ENCODE peak calls at places on chromosomes 6 and 20, in six cellular contexts. W, H, C, M, D and Y are unnamed samples.

GRCh38 chr6:144678844-144679243 is 393.7 kb downstream of the UTRN start:
- DNase-seq in W (no peak), H (no peak), C (peak), M (no peak), D (no peak), Y (no peak)

GRCh38 chr6:52994031-52994788 is 874 bp downstream of the GSTA4 start:
- DNase-seq in W (peak), H (no peak), C (peak), M (no peak), D (no peak), Y (peak)

GRCh38 chr6:90293319-90293937 is 3.2 kb downstream of the BACH2 start:
- DNase-seq in W (no peak), H (no peak), C (peak), M (no peak), D (no peak), Y (no peak)

GRCh38 chr6:32838114-32838958 is at the start of gene TAP2:
- DNase-seq in W (peak), H (peak), C (peak), M (peak), D (peak), Y (peak)

GRCh38 chr6:35601331-35602132 is 87.2 kb downstream of the FKBP5 start:
- DNase-seq in W (no peak), H (no peak), C (peak), M (peak), D (no peak), Y (peak)

GRCh38 chr6:51339728-51340127 is 521.1 kb downstream of the TFAP2B start:
- DNase-seq in W (peak), H (peak), C (no peak), M (peak), D (no peak), Y (no peak)

GRCh38 chr6:159105716-159106115 is 60.9 kb upstream of the TAGAP start:
- DNase-seq in W (no peak), H (no peak), C (no peak), M (no peak), D (no peak), Y (no peak)

GRCh38 chr20:4726710-4727391 is 5.1 kb downstream of the PRND start:
- DNase-seq in W (no peak), H (no peak), C (peak), M (peak), D (no peak), Y (peak)

GRCh38 chr6:89818977-89819335 is 638 bp downstream of the MDN1 start:
- DNase-seq in W (peak), H (no peak), C (peak), M (no peak), D (no peak), Y (peak)

GRCh38 chr20:60097285-60097684 is 139.1 kb downstream of the CDH26 start:
- DNase-seq in W (no peak), H (no peak), C (no peak), M (no peak), D (no peak), Y (no peak)

GRCh38 chr6:106908386-106908840 is 66.1 kb downstream of the CD24 start:
- DNase-seq in W (no peak), H (no peak), C (no peak), M (no peak), D (no peak), Y (no peak)

GRCh38 chr6:43716099-43716498 is 28.5 kb upstream of the MRPS18A start:
- DNase-seq in W (no peak), H (no peak), C (no peak), M (no peak), D (no peak), Y (no peak)

GRCh38 chr6:125445054-125445453 is 143.3 kb upstream of the HDDC2 start:
- DNase-seq in W (no peak), H (no peak), C (no peak), M (no peak), D (no peak), Y (no peak)

GRCh38 chr6:54846243-54846856 is at the start of gene FAM83B:
- DNase-seq in W (peak), H (peak), C (no peak), M (peak), D (peak), Y (peak)

GRCh38 chr6:81751388-81752083 is 945 bp downstream of the TENT5A start:
- DNase-seq in W (peak), H (peak), C (peak), M (peak), D (peak), Y (peak)

GRCh38 chr6:133953634-133954415 is 801 bp downstream of the TBPL1 start:
- DNase-seq in W (no peak), H (no peak), C (no peak), M (no peak), D (no peak), Y (no peak)

DNA sequence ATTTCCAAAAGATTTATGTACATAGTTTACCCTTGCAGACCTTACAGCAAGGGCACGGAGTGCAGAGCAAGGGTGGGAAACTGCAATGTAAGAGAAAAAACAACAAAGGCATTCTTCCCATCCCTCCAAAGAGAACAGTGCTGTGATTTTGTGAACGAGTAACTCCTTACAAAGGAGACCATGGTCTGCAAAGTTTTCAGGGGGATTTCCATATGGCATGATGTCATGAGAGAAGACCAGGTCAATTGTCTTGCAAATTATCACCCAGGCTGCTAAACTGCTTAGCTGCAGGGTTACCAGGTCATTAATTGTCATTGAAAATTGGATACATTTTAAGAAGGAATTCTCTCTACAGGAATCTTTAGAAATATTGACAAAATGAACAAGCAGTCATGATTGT is 58.3 kb downstream of the LAMP5 start:
- DNase-seq in W (peak), H (peak), C (no peak), M (no peak), D (no peak), Y (no peak)
- H3K14ac ChIP-seq in W (no peak), H (no peak), C (no peak), M (no peak), D (no peak), Y (no peak)

GRCh38 chr20:62942456-62942855 is 4.5 kb downstream of the GID8 start:
- DNase-seq in W (no peak), H (no peak), C (no peak), M (no peak), D (no peak), Y (no peak)

GRCh38 chr20:62944184-62944583 is 6.2 kb downstream of the GID8 start:
- DNase-seq in W (no peak), H (no peak), C (no peak), M (no peak), D (no peak), Y (no peak)

GRCh38 chr20:62943396-62943795 is 5.4 kb downstream of the GID8 start:
- DNase-seq in W (no peak), H (no peak), C (no peak), M (no peak), D (no peak), Y (no peak)

GRCh38 chr20:62940875-62941274 is 2.9 kb downstream of the GID8 start:
- DNase-seq in W (no peak), H (no peak), C (no peak), M (no peak), D (no peak), Y (no peak)

DNA sequence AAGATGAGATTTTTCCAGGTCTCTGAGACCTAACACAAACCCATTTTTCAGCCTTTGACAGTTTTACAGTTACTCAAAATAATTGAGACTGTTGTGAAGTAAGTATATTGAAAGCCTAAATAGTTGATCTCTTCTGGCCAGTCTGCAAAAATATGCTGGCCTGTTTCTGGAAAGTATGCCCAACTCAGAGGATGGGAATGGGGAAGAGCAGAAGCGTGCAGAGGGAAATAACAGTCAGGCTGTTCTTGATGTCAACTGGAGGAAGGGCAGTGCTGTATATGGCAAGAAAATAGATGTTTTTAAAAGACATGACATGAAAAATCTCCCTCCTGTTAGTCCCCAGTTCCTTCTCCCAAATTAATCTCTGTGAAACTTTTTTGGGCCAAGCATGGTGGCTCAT is 3.8 kb downstream of the GID8 start:
- DNase-seq in W (no peak), H (no peak), C (peak), M (peak), D (no peak), Y (no peak)
- H3K14ac ChIP-seq in W (no peak), H (no peak), C (no peak), M (no peak), D (no peak), Y (no peak)

GRCh38 chr6:114419175-114419574 is 76.4 kb upstream of the HS3ST5 start:
- DNase-seq in W (no peak), H (no peak), C (no peak), M (no peak), D (no peak), Y (peak)

GRCh38 chr6:114418304-114418972 is 75.6 kb upstream of the HS3ST5 start:
- DNase-seq in W (no peak), H (no peak), C (no peak), M (no peak), D (no peak), Y (no peak)

GRCh38 chr6:114421219-114421618 is 78.4 kb upstream of the HS3ST5 start:
- DNase-seq in W (no peak), H (peak), C (no peak), M (no peak), D (no peak), Y (no peak)
- H3K14ac ChIP-seq in W (no peak), H (no peak), C (no peak), M (no peak), D (no peak), Y (no peak)

GRCh38 chr20:11248691-11249178 is 574.9 kb upstream of the JAG1 start:
- DNase-seq in W (peak), H (no peak), C (no peak), M (no peak), D (no peak), Y (no peak)
- H3K14ac ChIP-seq in W (no peak), H (no peak), C (no peak), M (no peak), D (no peak), Y (no peak)

GRCh38 chr6:84645000-84645399 is 119.4 kb downstream of the TBX18 start:
- DNase-seq in W (no peak), H (no peak), C (peak), M (no peak), D (no peak), Y (peak)
- H3K14ac ChIP-seq in W (no peak), H (no peak), C (no peak), M (no peak), D (no peak), Y (no peak)

GRCh38 chr20:50837532-50838321 is 42.9 kb downstream of the BCAS4 start:
- DNase-seq in W (no peak), H (no peak), C (peak), M (peak), D (no peak), Y (no peak)
- H3K14ac ChIP-seq in W (no peak), H (no peak), C (peak), M (no peak), D (no peak), Y (no peak)

GRCh38 chr20:31665753-31666152 is 28.0 kb downstream of the COX4I2 start:
- DNase-seq in W (no peak), H (no peak), C (no peak), M (no peak), D (no peak), Y (no peak)

GRCh38 chr20:31663524-31663837 is 25.8 kb downstream of the COX4I2 start:
- DNase-seq in W (no peak), H (no peak), C (no peak), M (no peak), D (no peak), Y (no peak)

GRCh38 chr20:31666258-31667042 is 28.7 kb downstream of the COX4I2 start:
- DNase-seq in W (no peak), H (no peak), C (no peak), M (peak), D (no peak), Y (no peak)

GRCh38 chr20:31663838-31664695 is 26.4 kb downstream of the COX4I2 start:
- DNase-seq in W (no peak), H (no peak), C (no peak), M (no peak), D (no peak), Y (no peak)

GRCh38 chr20:31664696-31665354 is 27.1 kb downstream of the COX4I2 start:
- DNase-seq in W (no peak), H (no peak), C (no peak), M (no peak), D (no peak), Y (no peak)
- H3K14ac ChIP-seq in W (no peak), H (no peak), C (no peak), M (no peak), D (no peak), Y (peak)